ENCODE peak calls at places on chromosome 21, in nine cellular contexts. One of them, this sample, is unnamed.

GRCh38 chr21:38861006-38861405 is 55.3 kb downstream of the ETS2 start:
- DNase-seq in SK-N-SH: peak; percentile 43
- DNase-seq in HepG2: no peak
- DNase-seq in HCT116: no peak
- DNase-seq in K562: no peak
- DNase-seq in A549: no peak
- DNase-seq in HL-60: no peak
- DNase-seq in GM23338: no peak
- DNase-seq in GM12878: no peak
- DNase-seq in this sample: no peak

GRCh38 chr21:31337086-31337485 is 7.0 kb downstream of the TIAM1 start:
- DNase-seq in GM23338: no peak
- DNase-seq in HL-60: no peak
- DNase-seq in HCT116: no peak
- DNase-seq in SK-N-SH: no peak
- DNase-seq in GM12878: no peak
- DNase-seq in HepG2: no peak
- DNase-seq in K562: no peak
- DNase-seq in A549: no peak
- DNase-seq in this sample: no peak

GRCh38 chr21:36297938-36298572 is 21.9 kb upstream of the MORC3 start:
- DNase-seq in HCT116: no peak
- DNase-seq in GM12878: peak; percentile 85
- DNase-seq in HL-60: peak; percentile 90
- DNase-seq in A549: peak; percentile 29
- DNase-seq in SK-N-SH: no peak
- DNase-seq in HepG2: peak; percentile 5
- DNase-seq in GM23338: no peak
- DNase-seq in K562: peak; percentile 77
- DNase-seq in this sample: no peak

GRCh38 chr21:45889961-45890360 is 91.6 kb upstream of the COL6A1 start:
- DNase-seq in GM12878: no peak
- DNase-seq in SK-N-SH: no peak
- DNase-seq in HCT116: no peak
- DNase-seq in HepG2: no peak
- DNase-seq in A549: no peak
- DNase-seq in GM23338: no peak
- DNase-seq in HL-60: no peak
- DNase-seq in K562: no peak
- DNase-seq in this sample: no peak

GRCh38 chr21:42811960-42812359 is 67.4 kb downstream of the WDR4 start:
- DNase-seq in GM23338: no peak
- DNase-seq in HepG2: no peak
- DNase-seq in A549: no peak
- DNase-seq in HCT116: no peak
- DNase-seq in SK-N-SH: no peak
- DNase-seq in K562: no peak
- DNase-seq in HL-60: no peak
- DNase-seq in GM12878: no peak
- DNase-seq in this sample: no peak

GRCh38 chr21:35909456-35910178 is 150.7 kb downstream of the SETD4 start:
- DNase-seq in GM23338: peak; percentile 13
- DNase-seq in HepG2: no peak
- DNase-seq in HL-60: no peak
- DNase-seq in GM12878: no peak
- DNase-seq in SK-N-SH: no peak
- DNase-seq in A549: no peak
- DNase-seq in HCT116: no peak
- DNase-seq in K562: no peak
- DNase-seq in this sample: no peak

GRCh38 chr21:42195378-42196031 is 23.4 kb upstream of the ABCG1 start:
- DNase-seq in HepG2: no peak
- DNase-seq in HL-60: peak; percentile 66
- DNase-seq in SK-N-SH: no peak
- DNase-seq in HCT116: no peak
- DNase-seq in K562: no peak
- DNase-seq in GM23338: no peak
- DNase-seq in A549: no peak
- DNase-seq in GM12878: no peak
- DNase-seq in this sample: no peak

GRCh38 chr21:33762798-33763572 is 120.7 kb downstream of the ITSN1 start:
- DNase-seq in HL-60: no peak
- DNase-seq in GM12878: no peak
- DNase-seq in A549: no peak
- DNase-seq in SK-N-SH: no peak
- DNase-seq in K562: no peak
- DNase-seq in HCT116: no peak
- DNase-seq in HepG2: no peak
- DNase-seq in GM23338: no peak
- DNase-seq in this sample: no peak

GRCh38 chr21:42527127-42527488 is 13.5 kb downstream of the SLC37A1 start:
- DNase-seq in K562: no peak
- DNase-seq in GM23338: no peak
- DNase-seq in A549: no peak
- DNase-seq in GM12878: no peak
- DNase-seq in SK-N-SH: no peak
- DNase-seq in HepG2: no peak
- DNase-seq in HL-60: no peak
- DNase-seq in HCT116: no peak
- DNase-seq in this sample: no peak

GRCh38 chr21:46004168-46004861 is 22.7 kb downstream of the COL6A1 start:
- DNase-seq in HepG2: no peak
- DNase-seq in HCT116: no peak
- DNase-seq in SK-N-SH: no peak
- DNase-seq in A549: no peak
- DNase-seq in K562: no peak
- DNase-seq in GM12878: no peak
- DNase-seq in HL-60: no peak
- DNase-seq in GM23338: no peak
- DNase-seq in this sample: no peak

GRCh38 chr21:33751120-33751519 is 108.8 kb downstream of the ITSN1 start:
- DNase-seq in K562: peak; percentile 62
- DNase-seq in HCT116: no peak
- DNase-seq in GM23338: no peak
- DNase-seq in HL-60: no peak
- DNase-seq in HepG2: no peak
- DNase-seq in A549: no peak
- DNase-seq in GM12878: no peak
- DNase-seq in SK-N-SH: no peak
- DNase-seq in this sample: no peak

GRCh38 chr21:26443291-26443690 is 129.8 kb downstream of the CYYR1 start:
- DNase-seq in HL-60: no peak
- DNase-seq in GM23338: no peak
- DNase-seq in K562: no peak
- DNase-seq in SK-N-SH: no peak
- DNase-seq in HepG2: no peak
- DNase-seq in A549: no peak
- DNase-seq in HCT116: no peak
- DNase-seq in GM12878: no peak
- DNase-seq in this sample: no peak

GRCh38 chr21:45839274-45839673 is 142.3 kb upstream of the COL6A1 start:
- DNase-seq in A549: no peak
- DNase-seq in HL-60: no peak
- DNase-seq in HepG2: no peak
- DNase-seq in K562: no peak
- DNase-seq in GM23338: no peak
- DNase-seq in GM12878: no peak
- DNase-seq in HCT116: no peak
- DNase-seq in SK-N-SH: no peak
- DNase-seq in this sample: no peak

GRCh38 chr21:32713726-32714125 is 14.1 kb downstream of the SYNJ1 start:
- DNase-seq in GM12878: no peak
- DNase-seq in HepG2: no peak
- DNase-seq in SK-N-SH: no peak
- DNase-seq in A549: no peak
- DNase-seq in GM23338: no peak
- DNase-seq in HCT116: no peak
- DNase-seq in HL-60: no peak
- DNase-seq in K562: no peak
- DNase-seq in this sample: no peak

GRCh38 chr21:16773206-16773605 is 739.6 kb upstream of the CXADR start:
- DNase-seq in A549: no peak
- DNase-seq in HL-60: no peak
- DNase-seq in HepG2: no peak
- DNase-seq in GM12878: no peak
- DNase-seq in HCT116: no peak
- DNase-seq in SK-N-SH: no peak
- DNase-seq in GM23338: no peak
- DNase-seq in K562: no peak
- DNase-seq in this sample: no peak

GRCh38 chr21:45993210-45994085 is 11.9 kb downstream of the COL6A1 start:
- DNase-seq in A549: no peak
- DNase-seq in GM23338: no peak
- DNase-seq in GM12878: no peak
- DNase-seq in SK-N-SH: no peak
- DNase-seq in HCT116: no peak
- DNase-seq in HL-60: no peak
- DNase-seq in HepG2: no peak
- DNase-seq in K562: no peak
- DNase-seq in this sample: no peak

GRCh38 chr21:21813934-21814333 is 815.7 kb downstream of the NCAM2 start:
- DNase-seq in HL-60: no peak
- DNase-seq in SK-N-SH: no peak
- DNase-seq in A549: no peak
- DNase-seq in HepG2: no peak
- DNase-seq in K562: no peak
- DNase-seq in GM23338: no peak
- DNase-seq in GM12878: no peak
- DNase-seq in HCT116: no peak
- DNase-seq in this sample: no peak

GRCh38 chr21:37266515-37267221 is 466 bp downstream of the VPS26C start:
- DNase-seq in HepG2: peak; percentile 27
- DNase-seq in GM12878: no peak
- DNase-seq in K562: peak; percentile 42
- DNase-seq in SK-N-SH: peak; percentile 57
- DNase-seq in GM23338: no peak
- DNase-seq in A549: peak; percentile 23
- DNase-seq in HL-60: peak; percentile 38
- DNase-seq in HCT116: no peak
- DNase-seq in this sample: no peak

GRCh38 chr21:21051109-21052055 is 53.2 kb downstream of the NCAM2 start:
- DNase-seq in SK-N-SH: no peak
- DNase-seq in K562: no peak
- DNase-seq in A549: no peak
- DNase-seq in HCT116: no peak
- DNase-seq in HepG2: no peak
- DNase-seq in GM12878: no peak
- DNase-seq in HL-60: peak; percentile 60
- DNase-seq in GM23338: no peak
- DNase-seq in this sample: no peak

GRCh38 chr21:38804617-38805281 is 980 bp upstream of the ETS2 start:
- DNase-seq in HL-60: peak; percentile 59
- DNase-seq in A549: peak; percentile 69
- DNase-seq in HCT116: peak; percentile 40
- DNase-seq in HepG2: no peak
- DNase-seq in SK-N-SH: peak; percentile 78
- DNase-seq in GM12878: no peak
- DNase-seq in GM23338: peak; percentile 72
- DNase-seq in K562: peak; percentile 62
- DNase-seq in this sample: no peak

GRCh38 chr21:34174470-34174869 is 101.1 kb downstream of the MRPS6 start:
- DNase-seq in GM23338: no peak
- DNase-seq in HL-60: no peak
- DNase-seq in A549: no peak
- DNase-seq in HCT116: no peak
- DNase-seq in GM12878: no peak
- DNase-seq in HepG2: no peak
- DNase-seq in SK-N-SH: no peak
- DNase-seq in K562: no peak
- DNase-seq in this sample: no peak

GRCh38 chr21:42684109-42684916 is 30.9 kb downstream of the PDE9A start:
- DNase-seq in HL-60: peak; percentile 8
- DNase-seq in K562: no peak
- DNase-seq in SK-N-SH: no peak
- DNase-seq in A549: no peak
- DNase-seq in GM12878: no peak
- DNase-seq in HCT116: no peak
- DNase-seq in HepG2: no peak
- DNase-seq in GM23338: no peak
- DNase-seq in this sample: no peak

GRCh38 chr21:25171438-25171837 is 435.8 kb downstream of the MRPL39 start:
- DNase-seq in A549: no peak
- DNase-seq in HL-60: peak; percentile 94
- DNase-seq in HCT116: no peak
- DNase-seq in GM23338: no peak
- DNase-seq in SK-N-SH: no peak
- DNase-seq in HepG2: no peak
- DNase-seq in K562: no peak
- DNase-seq in GM12878: no peak
- DNase-seq in this sample: no peak
- TF ChIP-seq REST in A549: no peak
- TF ChIP-seq REST in HL-60: no peak
- TF ChIP-seq REST in HCT116: no peak
- TF ChIP-seq REST in GM23338: no peak
- TF ChIP-seq REST in SK-N-SH: no peak
- TF ChIP-seq REST in HepG2: no peak
- TF ChIP-seq REST in K562: no peak
- TF ChIP-seq REST in GM12878: no peak
- TF ChIP-seq REST in this sample: no peak

GRCh38 chr21:27734146-27734545 is 767.3 kb upstream of the ADAMTS5 start:
- DNase-seq in HCT116: no peak
- DNase-seq in A549: no peak
- DNase-seq in SK-N-SH: no peak
- DNase-seq in GM12878: no peak
- DNase-seq in K562: no peak
- DNase-seq in GM23338: no peak
- DNase-seq in HepG2: no peak
- DNase-seq in HL-60: no peak
- DNase-seq in this sample: no peak
- TF ChIP-seq REST in HCT116: no peak
- TF ChIP-seq REST in A549: no peak
- TF ChIP-seq REST in SK-N-SH: no peak
- TF ChIP-seq REST in GM12878: no peak
- TF ChIP-seq REST in K562: no peak
- TF ChIP-seq REST in GM23338: no peak
- TF ChIP-seq REST in HepG2: no peak
- TF ChIP-seq REST in HL-60: no peak
- TF ChIP-seq REST in this sample: no peak

GRCh38 chr21:41112740-41113692 is 54.9 kb upstream of the BACE2 start:
- DNase-seq in HL-60: no peak
- DNase-seq in GM12878: no peak
- DNase-seq in HepG2: no peak
- DNase-seq in A549: no peak
- DNase-seq in K562: no peak
- DNase-seq in GM23338: peak; percentile 11
- DNase-seq in HCT116: no peak
- DNase-seq in SK-N-SH: peak; percentile 23
- DNase-seq in this sample: no peak
- TF ChIP-seq REST in HL-60: no peak
- TF ChIP-seq REST in GM12878: no peak
- TF ChIP-seq REST in HepG2: no peak
- TF ChIP-seq REST in A549: no peak
- TF ChIP-seq REST in K562: no peak
- TF ChIP-seq REST in GM23338: no peak
- TF ChIP-seq REST in HCT116: no peak
- TF ChIP-seq REST in SK-N-SH: no peak
- TF ChIP-seq REST in this sample: no peak

GRCh38 chr21:43825936-43826622 is 36.7 kb downstream of the RRP1 start:
- DNase-seq in HCT116: no peak
- DNase-seq in A549: peak; percentile 13
- DNase-seq in HL-60: no peak
- DNase-seq in GM12878: no peak
- DNase-seq in HepG2: peak; percentile 33
- DNase-seq in K562: no peak
- DNase-seq in GM23338: peak; percentile 79
- DNase-seq in SK-N-SH: peak; percentile 49
- DNase-seq in this sample: no peak
- TF ChIP-seq REST in HCT116: no peak
- TF ChIP-seq REST in A549: no peak
- TF ChIP-seq REST in HL-60: no peak
- TF ChIP-seq REST in GM12878: no peak
- TF ChIP-seq REST in HepG2: no peak
- TF ChIP-seq REST in K562: no peak
- TF ChIP-seq REST in GM23338: no peak
- TF ChIP-seq REST in SK-N-SH: no peak
- TF ChIP-seq REST in this sample: no peak